ENCODE peak calls at places on chromosomes 13 and 19, in five cellular contexts. One of them, this sample, is unnamed.

GRCh38 chr13:74511523-74511922 is 377.3 kb upstream of the KLF12 start:
- DNase-seq in cardiac muscle cell: no peak
- DNase-seq in GM23248: no peak
- DNase-seq in neural progenitor cell: no peak
- DNase-seq in mesendoderm: no peak
- DNase-seq in this sample: no peak

GRCh38 chr13:32314968-32315254 is 252 bp downstream of the ZAR1L start:
- DNase-seq in cardiac muscle cell: peak; percentile 66
- DNase-seq in GM23248: peak; percentile 81
- DNase-seq in neural progenitor cell: peak; percentile 55
- DNase-seq in mesendoderm: peak; percentile 84
- DNase-seq in this sample: peak; percentile 66

GRCh38 chr19:38270587-38271167 is 6.3 kb downstream of the SPINT2 start:
- DNase-seq in cardiac muscle cell: no peak
- DNase-seq in GM23248: peak; percentile 87
- DNase-seq in neural progenitor cell: no peak
- DNase-seq in mesendoderm: peak; percentile 64
- DNase-seq in this sample: no peak

GRCh38 chr13:44373247-44373600 is 400 bp upstream of the SERP2 start:
- DNase-seq in cardiac muscle cell: no peak
- DNase-seq in GM23248: no peak
- DNase-seq in neural progenitor cell: no peak
- DNase-seq in mesendoderm: no peak
- DNase-seq in this sample: no peak

GRCh38 chr19:17049711-17050280 is 23.2 kb upstream of the CPAMD8 start:
- DNase-seq in cardiac muscle cell: peak; percentile 56
- DNase-seq in GM23248: peak; percentile 79
- DNase-seq in neural progenitor cell: no peak
- DNase-seq in mesendoderm: no peak
- DNase-seq in this sample: no peak

GRCh38 chr13:83796364-83796763 is 85.9 kb downstream of the SLITRK1 start:
- DNase-seq in cardiac muscle cell: no peak
- DNase-seq in GM23248: no peak
- DNase-seq in neural progenitor cell: no peak
- DNase-seq in mesendoderm: no peak
- DNase-seq in this sample: no peak

GRCh38 chr13:113860579-113861432 is 3.1 kb downstream of the GAS6 start:
- DNase-seq in cardiac muscle cell: peak; percentile 51
- DNase-seq in GM23248: no peak
- DNase-seq in neural progenitor cell: peak; percentile 68
- DNase-seq in mesendoderm: peak; percentile 92
- DNase-seq in this sample: no peak

GRCh38 chr19:18252370-18252717 is 21.9 kb downstream of the IQCN start:
- DNase-seq in cardiac muscle cell: no peak
- DNase-seq in GM23248: no peak
- DNase-seq in neural progenitor cell: no peak
- DNase-seq in mesendoderm: no peak
- DNase-seq in this sample: no peak

GRCh38 chr19:39792999-39793546 is 14.4 kb downstream of the LEUTX start:
- DNase-seq in cardiac muscle cell: peak; percentile 81
- DNase-seq in GM23248: peak; percentile 91
- DNase-seq in neural progenitor cell: peak; percentile 92
- DNase-seq in mesendoderm: peak; percentile 86
- DNase-seq in this sample: peak; percentile 58

GRCh38 chr19:51107406-51108065 is 673 bp downstream of the CTU1 start:
- DNase-seq in cardiac muscle cell: no peak
- DNase-seq in GM23248: peak; percentile 63
- DNase-seq in neural progenitor cell: peak; percentile 68
- DNase-seq in mesendoderm: peak; percentile 79
- DNase-seq in this sample: no peak

GRCh38 chr19:35048911-35049411 is 7.4 kb downstream of the HPN start:
- DNase-seq in cardiac muscle cell: no peak
- DNase-seq in GM23248: no peak
- DNase-seq in neural progenitor cell: no peak
- DNase-seq in mesendoderm: no peak
- DNase-seq in this sample: no peak

GRCh38 chr19:5773276-5773675 is 11.3 kb downstream of the PRR22 start:
- DNase-seq in cardiac muscle cell: no peak
- DNase-seq in GM23248: no peak
- DNase-seq in neural progenitor cell: no peak
- DNase-seq in mesendoderm: no peak
- DNase-seq in this sample: no peak

GRCh38 chr19:1046117-1046626 is 6.3 kb downstream of the ABCA7 start:
- DNase-seq in cardiac muscle cell: no peak
- DNase-seq in GM23248: no peak
- DNase-seq in neural progenitor cell: no peak
- DNase-seq in mesendoderm: no peak
- DNase-seq in this sample: no peak

GRCh38 chr19:10091892-10092641 is 6.0 kb downstream of the SHFL start:
- DNase-seq in cardiac muscle cell: no peak
- DNase-seq in GM23248: no peak
- DNase-seq in neural progenitor cell: no peak
- DNase-seq in mesendoderm: no peak
- DNase-seq in this sample: no peak

GRCh38 chr13:21338651-21339278 is 120.3 kb downstream of the ZDHHC20 start:
- DNase-seq in cardiac muscle cell: no peak
- DNase-seq in GM23248: no peak
- DNase-seq in neural progenitor cell: peak; percentile 38
- DNase-seq in mesendoderm: peak; percentile 85
- DNase-seq in this sample: no peak

GRCh38 chr19:50328257-50329145 is 676 bp downstream of the KCNC3 start:
- DNase-seq in cardiac muscle cell: no peak
- DNase-seq in GM23248: peak; percentile 55
- DNase-seq in neural progenitor cell: peak; percentile 55
- DNase-seq in mesendoderm: peak; percentile 36
- DNase-seq in this sample: no peak

GRCh38 chr13:26449063-26449848 is 108.2 kb upstream of the WASF3 start:
- DNase-seq in cardiac muscle cell: no peak
- DNase-seq in GM23248: peak; percentile 48
- DNase-seq in neural progenitor cell: no peak
- DNase-seq in mesendoderm: no peak
- DNase-seq in this sample: no peak

GRCh38 chr19:4114181-4114580 is 9.7 kb downstream of the MAP2K2 start:
- DNase-seq in cardiac muscle cell: no peak
- DNase-seq in GM23248: no peak
- DNase-seq in neural progenitor cell: no peak
- DNase-seq in mesendoderm: no peak
- DNase-seq in this sample: no peak

GRCh38 chr13:102487330-102487729 is 85.5 kb upstream of the FGF14 start:
- DNase-seq in cardiac muscle cell: no peak
- DNase-seq in GM23248: no peak
- DNase-seq in neural progenitor cell: no peak
- DNase-seq in mesendoderm: no peak
- DNase-seq in this sample: no peak

GRCh38 chr13:113821847-113822246 is 42.0 kb downstream of the GAS6 start:
- DNase-seq in cardiac muscle cell: no peak
- DNase-seq in GM23248: no peak
- DNase-seq in neural progenitor cell: no peak
- DNase-seq in mesendoderm: no peak
- DNase-seq in this sample: no peak

GRCh38 chr19:18675779-18676178 is 7.7 kb upstream of the CRTC1 start:
- DNase-seq in cardiac muscle cell: peak; percentile 32
- DNase-seq in GM23248: peak; percentile 43
- DNase-seq in neural progenitor cell: peak; percentile 64
- DNase-seq in mesendoderm: peak; percentile 43
- DNase-seq in this sample: peak; percentile 22

GRCh38 chr19:55369651-55370304 is 485 bp downstream of the IL11 start:
- DNase-seq in cardiac muscle cell: peak; percentile 53
- DNase-seq in GM23248: peak; percentile 95
- DNase-seq in neural progenitor cell: peak; percentile 87
- DNase-seq in mesendoderm: peak; percentile 92
- DNase-seq in this sample: peak; percentile 46

GRCh38 chr19:14972676-14973075 is 7.0 kb downstream of the SLC1A6 start:
- DNase-seq in cardiac muscle cell: no peak
- DNase-seq in GM23248: no peak
- DNase-seq in neural progenitor cell: no peak
- DNase-seq in mesendoderm: no peak
- DNase-seq in this sample: no peak
- H3K27ac ChIP-seq in cardiac muscle cell: no peak overlapping the region
- H3K27ac ChIP-seq in GM23248: no peak overlapping the region
- H3K27ac ChIP-seq in neural progenitor cell: no peak overlapping the region
- H3K27ac ChIP-seq in mesendoderm: no peak overlapping the region
- H3K27ac ChIP-seq in this sample: no peak overlapping the region

GRCh38 chr19:57435062-57435978 is at the start of gene ZNF749:
- DNase-seq in cardiac muscle cell: peak; percentile 99
- DNase-seq in GM23248: peak; percentile 99
- DNase-seq in neural progenitor cell: peak; percentile 99
- DNase-seq in mesendoderm: peak; percentile 100
- DNase-seq in this sample: peak; percentile 93

GRCh38 chr19:57437931-57438330 is 2.8 kb downstream of the ZNF749 start:
- DNase-seq in cardiac muscle cell: no peak
- DNase-seq in GM23248: peak; percentile 42
- DNase-seq in neural progenitor cell: no peak
- DNase-seq in mesendoderm: no peak
- DNase-seq in this sample: no peak

GRCh38 chr19:57438925-57439324 is 3.8 kb downstream of the ZNF749 start:
- DNase-seq in cardiac muscle cell: no peak
- DNase-seq in GM23248: no peak
- DNase-seq in neural progenitor cell: no peak
- DNase-seq in mesendoderm: peak; percentile 8
- DNase-seq in this sample: no peak

DNA sequence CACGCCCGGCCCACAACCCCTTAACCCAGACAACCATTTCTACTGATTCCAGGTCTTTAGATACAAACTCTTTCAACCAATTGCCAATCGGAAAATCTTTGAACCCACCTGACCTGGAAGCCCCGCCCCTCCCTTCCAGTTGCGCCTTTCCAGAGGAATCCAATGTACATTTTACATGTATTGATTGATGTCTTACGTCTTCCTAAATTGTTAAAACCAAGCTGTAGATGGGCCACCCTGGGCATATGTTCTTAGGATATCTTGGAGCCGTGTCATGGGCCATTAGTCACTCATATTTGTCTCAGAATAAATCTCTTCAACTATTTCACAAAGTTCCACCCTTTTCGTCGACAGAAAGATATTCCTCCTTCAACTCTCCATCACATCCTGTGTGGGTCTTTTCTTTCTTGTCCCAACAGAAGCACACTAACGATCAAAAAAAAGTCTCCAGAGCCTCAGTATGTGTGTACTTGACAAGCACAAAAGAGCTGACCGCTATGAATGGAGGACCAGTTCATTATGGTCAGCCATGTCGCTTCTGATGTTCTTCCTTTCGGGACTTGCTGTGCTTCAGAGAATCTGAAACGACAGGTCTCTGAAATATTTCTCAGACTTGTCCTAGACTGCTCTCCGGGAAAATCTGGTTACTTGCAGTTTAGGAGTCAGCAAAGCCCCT is 601 bp upstream of the ZNF749 start:
- DNase-seq in cardiac muscle cell: no peak
- DNase-seq in GM23248: peak; percentile 52
- DNase-seq in neural progenitor cell: peak; percentile 13
- DNase-seq in mesendoderm: peak; percentile 15
- DNase-seq in this sample: no peak
- H3K27ac ChIP-seq in cardiac muscle cell: no peak overlapping the region
- H3K27ac ChIP-seq in GM23248: peak overlapping the region; percentile 59
- H3K27ac ChIP-seq in neural progenitor cell: no peak overlapping the region
- H3K27ac ChIP-seq in mesendoderm: no peak overlapping the region
- H3K27ac ChIP-seq in this sample: peak overlapping the region; percentile 52

GRCh38 chr13:39035204-39035603 is 2.7 kb downstream of the PROSER1 start:
- DNase-seq in cardiac muscle cell: no peak
- DNase-seq in GM23248: no peak
- DNase-seq in neural progenitor cell: no peak
- DNase-seq in mesendoderm: peak; percentile 65
- DNase-seq in this sample: no peak
- H3K27ac ChIP-seq in cardiac muscle cell: no peak overlapping the region
- H3K27ac ChIP-seq in GM23248: no peak overlapping the region
- H3K27ac ChIP-seq in neural progenitor cell: no peak overlapping the region
- H3K27ac ChIP-seq in mesendoderm: no peak overlapping the region
- H3K27ac ChIP-seq in this sample: no peak overlapping the region

GRCh38 chr19:48379058-48379457 is 12.3 kb downstream of the KDELR1 start:
- DNase-seq in cardiac muscle cell: no peak
- DNase-seq in GM23248: no peak
- DNase-seq in neural progenitor cell: no peak
- DNase-seq in mesendoderm: no peak
- DNase-seq in this sample: no peak
- H3K27ac ChIP-seq in cardiac muscle cell: no peak overlapping the region
- H3K27ac ChIP-seq in GM23248: no peak overlapping the region
- H3K27ac ChIP-seq in neural progenitor cell: no peak overlapping the region
- H3K27ac ChIP-seq in mesendoderm: no peak overlapping the region
- H3K27ac ChIP-seq in this sample: no peak overlapping the region

GRCh38 chr19:57441979-57442752 is 7.0 kb downstream of the ZNF749 start:
- DNase-seq in cardiac muscle cell: no peak
- DNase-seq in GM23248: no peak
- DNase-seq in neural progenitor cell: no peak
- DNase-seq in mesendoderm: peak; percentile 37
- DNase-seq in this sample: no peak

GRCh38 chr19:57436392-57436791 is 1.3 kb downstream of the ZNF749 start:
- DNase-seq in cardiac muscle cell: no peak
- DNase-seq in GM23248: peak; percentile 14
- DNase-seq in neural progenitor cell: no peak
- DNase-seq in mesendoderm: peak; percentile 21
- DNase-seq in this sample: no peak
- H3K27ac ChIP-seq in cardiac muscle cell: peak overlapping the region; percentile 47
- H3K27ac ChIP-seq in GM23248: no peak overlapping the region
- H3K27ac ChIP-seq in neural progenitor cell: no peak overlapping the region
- H3K27ac ChIP-seq in mesendoderm: no peak overlapping the region
- H3K27ac ChIP-seq in this sample: no peak overlapping the region

GRCh38 chr19:29245221-29245620 is 32.3 kb upstream of the UQCRFS1 start:
- DNase-seq in cardiac muscle cell: peak; percentile 10
- DNase-seq in GM23248: peak; percentile 12
- DNase-seq in neural progenitor cell: no peak
- DNase-seq in mesendoderm: no peak
- DNase-seq in this sample: no peak

GRCh38 chr19:29248332-29248844 is 35.4 kb upstream of the UQCRFS1 start:
- DNase-seq in cardiac muscle cell: no peak
- DNase-seq in GM23248: no peak
- DNase-seq in neural progenitor cell: no peak
- DNase-seq in mesendoderm: no peak
- DNase-seq in this sample: no peak

GRCh38 chr19:29247051-29247450 is 34.1 kb upstream of the UQCRFS1 start:
- DNase-seq in cardiac muscle cell: no peak
- DNase-seq in GM23248: no peak
- DNase-seq in neural progenitor cell: no peak
- DNase-seq in mesendoderm: no peak
- DNase-seq in this sample: no peak

DNA sequence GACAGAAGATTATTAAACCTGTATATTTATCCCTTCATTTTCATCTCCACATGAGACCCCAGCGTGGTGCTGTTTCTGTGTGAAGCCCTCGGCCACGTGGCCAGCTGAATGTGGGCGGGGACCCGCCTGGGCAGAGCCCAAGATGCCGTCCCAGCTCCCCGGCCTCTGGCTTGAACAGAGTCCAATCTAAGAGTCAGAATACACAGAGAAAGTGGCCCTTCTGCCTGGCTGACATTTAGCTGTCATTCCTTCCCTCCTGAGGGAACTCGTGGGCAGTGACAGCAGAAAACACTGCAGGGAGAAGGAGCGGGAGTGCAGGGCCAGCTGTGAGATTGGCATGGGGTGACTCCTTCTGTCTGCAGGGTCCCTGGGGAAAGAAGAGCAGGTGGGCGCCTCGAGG is 35.0 kb upstream of the UQCRFS1 start:
- DNase-seq in cardiac muscle cell: no peak
- DNase-seq in GM23248: peak; percentile 10
- DNase-seq in neural progenitor cell: no peak
- DNase-seq in mesendoderm: no peak
- DNase-seq in this sample: no peak
- H3K27ac ChIP-seq in cardiac muscle cell: no peak overlapping the region
- H3K27ac ChIP-seq in GM23248: no peak overlapping the region
- H3K27ac ChIP-seq in neural progenitor cell: no peak overlapping the region
- H3K27ac ChIP-seq in mesendoderm: no peak overlapping the region
- H3K27ac ChIP-seq in this sample: no peak overlapping the region

GRCh38 chr19:58498316-58499020 is 13.3 kb downstream of the SLC27A5 start:
- DNase-seq in cardiac muscle cell: no peak
- DNase-seq in GM23248: no peak
- DNase-seq in neural progenitor cell: no peak
- DNase-seq in mesendoderm: no peak
- DNase-seq in this sample: no peak
- H3K27ac ChIP-seq in cardiac muscle cell: no peak overlapping the region
- H3K27ac ChIP-seq in GM23248: no peak overlapping the region
- H3K27ac ChIP-seq in neural progenitor cell: no peak overlapping the region
- H3K27ac ChIP-seq in mesendoderm: no peak overlapping the region
- H3K27ac ChIP-seq in this sample: peak overlapping the region; percentile 22

This sample was measured in CD8-positive, alpha-beta T cell.